ENCODE peak calls at places on chromosome 11, in eight cellular contexts. D is GM04503; K is activated naive CD8-positive, alpha-beta T cell treated with anti-CD3 and anti-CD28 coated beads, Interleukin-2, amount 50 U/mL, for 16 hours; O is AML-193; R is right lobe of liver; C is non-pigmented ciliary epithelial cell; F is activated CD8-positive, alpha-beta memory T cell treated with anti-CD3 and anti-CD28 coated beads for 48 hours; L is hippocampal formation. U is an unnamed sample.

GRCh38 chr11:3006505-3007260 is 14.6 kb upstream of the NAP1L4 start:
- DNase-seq in D (no peak), K (no peak), O (no peak), R (peak), C (no peak), F (no peak), L (no peak), U (no peak)

GRCh38 chr11:67058506-67058905 is 1.9 kb downstream of the RHOD start:
- DNase-seq in D (no peak), K (no peak), O (no peak), R (no peak), C (no peak), F (no peak), L (no peak), U (no peak)

GRCh38 chr11:113189909-113190667 is 124.3 kb upstream of the TTC12 start:
- DNase-seq in D (peak), K (no peak), O (no peak), R (no peak), C (no peak), F (no peak), L (no peak), U (peak)

GRCh38 chr11:65592840-65593517 is 2.6 kb downstream of the KCNK7 start:
- DNase-seq in D (no peak), K (no peak), O (no peak), R (no peak), C (no peak), F (no peak), L (no peak), U (no peak)

GRCh38 chr11:73323464-73323863 is 15.4 kb downstream of the ARHGEF17 start:
- DNase-seq in D (no peak), K (no peak), O (no peak), R (peak), C (no peak), F (no peak), L (no peak), U (peak)

GRCh38 chr11:96054870-96055705 is 131.2 kb upstream of the MTMR2 start:
- DNase-seq in D (no peak), K (no peak), O (peak), R (no peak), C (no peak), F (no peak), L (peak), U (no peak)

GRCh38 chr11:35893796-35894475 is 49.9 kb upstream of the LDLRAD3 start:
- DNase-seq in D (no peak), K (no peak), O (no peak), R (peak), C (no peak), F (no peak), L (no peak), U (peak)

GRCh38 chr11:79156031-79156430 is 284.8 kb downstream of the TENM4 start:
- DNase-seq in D (no peak), K (no peak), O (no peak), R (no peak), C (no peak), F (no peak), L (no peak), U (no peak)

GRCh38 chr11:24198458-24198857 is 298.4 kb upstream of the LUZP2 start:
- DNase-seq in D (no peak), K (no peak), O (no peak), R (no peak), C (peak), F (no peak), L (no peak), U (no peak)

GRCh38 chr11:11988862-11989261 is 19.6 kb downstream of the DKK3 start:
- DNase-seq in D (no peak), K (no peak), O (no peak), R (no peak), C (no peak), F (no peak), L (no peak), U (no peak)

GRCh38 chr11:68455485-68455884 is 5.1 kb upstream of the PPP6R3 start:
- DNase-seq in D (no peak), K (no peak), O (no peak), R (no peak), C (no peak), F (no peak), L (no peak), U (no peak)

GRCh38 chr11:75474240-75474639 is 41.2 kb upstream of the KLHL35 start:
- DNase-seq in D (no peak), K (no peak), O (peak), R (no peak), C (no peak), F (no peak), L (no peak), U (no peak)

GRCh38 chr11:35035894-35036408 is 103.0 kb upstream of the CD44 start:
- DNase-seq in D (peak), K (no peak), O (peak), R (no peak), C (peak), F (no peak), L (no peak), U (no peak)

GRCh38 chr11:125368757-125369156 is 127.3 kb downstream of the FEZ1 start:
- DNase-seq in D (no peak), K (no peak), O (no peak), R (no peak), C (no peak), F (no peak), L (no peak), U (no peak)

GRCh38 chr11:42066113-42066512 is 606.7 kb upstream of the LRRC4C start:
- DNase-seq in D (no peak), K (no peak), O (no peak), R (no peak), C (no peak), F (no peak), L (no peak), U (no peak)

GRCh38 chr11:133964946-133965632 is 8.3 kb upstream of the IGSF9B start:
- DNase-seq in D (peak), K (no peak), O (no peak), R (no peak), C (no peak), F (no peak), L (no peak), U (no peak)

GRCh38 chr11:31529189-31529588 is 19.6 kb downstream of the ELP4 start:
- DNase-seq in D (no peak), K (no peak), O (no peak), R (no peak), C (no peak), F (no peak), L (no peak), U (no peak)

GRCh38 chr11:43358308-43358669 is 431 bp upstream of the TTC17 start:
- DNase-seq in D (no peak), K (no peak), O (peak), R (no peak), C (no peak), F (no peak), L (no peak), U (no peak)

GRCh38 chr11:64251722-64251985 is 324 bp downstream of the PLCB3 start:
- DNase-seq in D (no peak), K (no peak), O (no peak), R (peak), C (no peak), F (no peak), L (no peak), U (no peak)

U was measured in psoas muscle.